ENCODE peak calls at places on chromosomes 12 and 14, in five cellular contexts. Y is osteoblast, T is astrocyte of the spinal cord, Z is sigmoid colon, B is cardiac fibroblast. E is an unnamed sample.

GRCh38 chr12:95608252-95609033 is 57.2 kb upstream of the USP44 start:
- DNase-seq in Y (peak; percentile 86), Z (no peak), B (peak; percentile 71), T (peak; percentile 94), E (no peak)

GRCh38 chr12:120546050-120546386 is 11.9 kb downstream of the RNF10 start:
- DNase-seq in T (no peak), Z (no peak), Y (no peak), B (no peak), E (no peak)

GRCh38 chr12:52496054-52496453 is 3.0 kb upstream of the KRT6A start:
- DNase-seq in Z (no peak), B (peak; percentile 51), T (no peak), Y (no peak), E (no peak)

GRCh38 chr12:34335819-34336262 is 313.5 kb downstream of the ALG10 start:
- DNase-seq in B (no peak), T (no peak), Y (no peak), Z (no peak), E (no peak)

GRCh38 chr12:65658360-65658759 is 165.9 kb upstream of the HMGA2 start:
- DNase-seq in T (no peak), B (no peak), Z (no peak), Y (no peak), E (no peak)

GRCh38 chr12:130214686-130215370 is 52.6 kb downstream of the FZD10 start:
- DNase-seq in Y (no peak), B (no peak), T (no peak), Z (no peak), E (no peak)

GRCh38 chr12:27560126-27560525 is 36.1 kb downstream of the PPFIBP1 start:
- DNase-seq in Y (no peak), Z (no peak), T (no peak), B (no peak), E (no peak)

GRCh38 chr14:88225721-88226120 is 97.3 kb downstream of the KCNK10 start:
- DNase-seq in Z (no peak), B (no peak), Y (no peak), T (no peak), E (no peak)

GRCh38 chr12:123019841-123020138 is 39.3 kb downstream of the ARL6IP4 start:
- DNase-seq in Y (peak; percentile 27), T (no peak), Z (no peak), B (no peak), E (no peak)

GRCh38 chr12:90064759-90065158 is 356.1 kb upstream of the ATP2B1 start:
- DNase-seq in Y (no peak), T (no peak), Z (no peak), B (peak; percentile 20), E (no peak)

GRCh38 chr12:105462841-105463240 is 132.3 kb downstream of the C12orf75 start:
- DNase-seq in B (no peak), Y (peak; percentile 76), Z (no peak), T (no peak), E (no peak)

GRCh38 chr12:105466901-105467598 is 136.6 kb downstream of the C12orf75 start:
- DNase-seq in Y (no peak), B (peak; percentile 57), Z (no peak), T (no peak), E (no peak)

GRCh38 chr12:105462336-105462735 is 131.8 kb downstream of the C12orf75 start:
- DNase-seq in Z (no peak), B (no peak), T (no peak), Y (no peak), E (no peak)

GRCh38 chr12:105466231-105466900 is 135.9 kb downstream of the C12orf75 start:
- DNase-seq in B (no peak), Y (no peak), Z (no peak), T (no peak), E (no peak)

GRCh38 chr12:105464426-105464825 is 133.9 kb downstream of the C12orf75 start:
- DNase-seq in Z (no peak), Y (no peak), T (no peak), B (no peak), E (no peak)
- TF ChIP-seq CTCF in Z (no peak), Y (no peak), T (no peak), B (no peak), E (no peak)

GRCh38 chr12:57629897-57630471 is 3.0 kb downstream of the B4GALNT1 start:
- DNase-seq in T (no peak), B (no peak), Z (peak; percentile 61), Y (peak; percentile 29), E (no peak)
- H3K4me3 ChIP-seq in T (no peak overlapping the region), B (no peak overlapping the region), Z (no peak overlapping the region), Y (no peak overlapping the region), E (no peak overlapping the region)

DNA sequence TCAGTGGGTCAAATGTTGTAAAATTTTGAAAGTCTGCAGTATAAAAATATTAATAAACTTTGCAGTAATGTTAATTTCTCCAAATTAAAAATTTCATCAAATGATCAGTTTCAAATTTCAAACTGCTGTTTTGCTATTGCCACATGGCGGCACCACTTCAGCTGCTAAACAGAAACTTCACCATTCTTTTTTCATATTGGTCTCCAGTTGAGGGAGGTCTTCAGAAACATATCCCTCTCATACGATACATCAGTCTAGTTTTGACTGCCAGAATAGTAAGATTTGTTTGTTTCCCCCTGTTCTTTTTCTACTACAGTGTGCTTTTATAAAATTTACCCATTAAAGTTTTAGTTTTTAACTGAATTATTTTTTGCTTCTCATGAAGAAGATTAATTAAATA is 4.2 kb upstream of the TRHDE start:
- DNase-seq in Z (no peak), T (peak; percentile 50), B (no peak), Y (no peak), E (no peak)
- TF ChIP-seq CTCF in Z (no peak), T (peak; percentile 61), B (peak; percentile 20), Y (peak; percentile 27), E (peak; percentile 60)

DNA sequence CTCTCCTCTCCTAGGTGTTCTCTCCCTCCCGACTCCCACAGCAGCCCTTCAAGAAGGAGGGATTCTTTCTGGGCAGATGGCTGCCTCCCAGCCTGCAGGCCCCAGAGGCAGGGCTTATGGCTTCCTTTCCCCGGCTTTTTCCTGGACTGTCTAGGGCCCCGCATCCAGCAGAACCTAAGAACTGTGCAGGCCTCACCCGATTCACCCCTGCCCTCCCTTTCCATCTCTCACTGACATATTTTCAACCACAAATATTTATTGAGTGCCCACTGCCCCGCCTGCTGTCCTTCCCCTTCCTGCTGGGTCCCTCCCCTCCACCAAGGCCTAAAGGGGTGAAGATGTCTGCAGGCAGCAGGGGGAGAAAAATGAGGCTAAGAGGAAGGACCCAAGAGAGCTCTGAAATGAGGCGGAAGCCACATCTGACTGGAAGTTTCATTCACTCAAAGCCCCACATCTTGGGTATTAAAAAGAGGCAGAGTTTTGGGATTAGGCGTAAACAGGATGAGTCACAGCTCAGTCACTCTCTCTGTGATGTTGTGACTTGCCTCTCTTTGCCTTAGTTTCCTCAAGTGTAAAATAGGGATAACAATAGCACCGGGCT is 2.9 kb downstream of the SCNN1A start:
- DNase-seq in Y (peak; percentile 95), T (peak; percentile 83), Z (peak; percentile 67), B (peak; percentile 90), E (no peak)
- H3K4me3 ChIP-seq in Y (no peak overlapping the region), T (no peak overlapping the region), Z (no peak overlapping the region), B (no peak overlapping the region), E (peak overlapping the region; percentile 87)

GRCh38 chr12:6493580-6494350 is at the start of gene NCAPD2:
- DNase-seq in T (peak; percentile 98), Z (peak; percentile 98), Y (peak; percentile 97), B (peak; percentile 96), E (peak; percentile 56)
- TF ChIP-seq CTCF in T (no peak), Z (peak; percentile 50), Y (no peak), B (peak; percentile 27), E (no peak)

DNA sequence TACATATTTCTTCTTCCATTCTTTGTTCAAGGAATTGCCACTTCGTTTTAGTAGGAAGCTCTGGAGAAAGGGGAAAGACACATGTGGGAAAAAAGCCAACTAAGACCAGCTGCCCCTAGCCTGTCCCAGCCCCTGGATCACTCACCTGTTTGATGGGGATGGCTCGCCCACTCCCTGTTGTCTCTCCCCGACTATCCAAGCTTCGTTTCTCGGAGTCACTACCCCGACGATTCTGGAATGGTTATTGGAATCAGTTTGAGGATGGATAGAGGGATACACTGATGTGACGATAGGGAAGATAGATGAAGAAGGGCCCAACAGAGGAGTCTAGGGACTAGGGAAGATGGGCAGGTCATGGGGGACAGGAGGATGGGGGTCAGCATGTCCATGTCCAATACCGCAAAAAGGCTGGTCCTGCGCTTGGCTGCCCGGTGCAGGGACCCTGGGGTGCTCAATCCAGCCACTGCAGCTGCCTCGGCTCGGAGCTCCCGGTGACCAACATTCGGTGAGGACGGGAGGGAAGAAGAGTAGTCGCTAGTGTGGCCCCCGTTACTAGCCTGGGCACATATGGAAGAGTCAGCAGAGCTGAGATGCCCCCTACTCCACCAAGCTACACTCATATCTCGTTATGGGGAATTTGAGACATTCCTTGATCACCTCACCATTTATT is 7.0 kb downstream of the AGAP2 start:
- DNase-seq in B (no peak), Y (peak; percentile 57), Z (no peak), T (no peak), E (no peak)
- H3K4me3 ChIP-seq in B (no peak overlapping the region), Y (no peak overlapping the region), Z (no peak overlapping the region), T (no peak overlapping the region), E (no peak overlapping the region)

GRCh38 chr12:106711316-106711715 is 63.2 kb upstream of the RIC8B start:
- DNase-seq in Z (no peak), Y (no peak), B (no peak), T (no peak), E (no peak)

GRCh38 chr12:106710143-106710893 is 64.2 kb upstream of the RIC8B start:
- DNase-seq in B (no peak), Y (no peak), T (no peak), Z (no peak), E (no peak)

GRCh38 chr12:106705971-106706370 is 68.5 kb upstream of the RIC8B start:
- DNase-seq in Z (no peak), Y (no peak), B (no peak), T (no peak), E (no peak)

GRCh38 chr12:106712768-106713167 is 61.7 kb upstream of the RIC8B start:
- DNase-seq in T (no peak), B (no peak), Y (no peak), Z (no peak), E (no peak)

GRCh38 chr12:106709068-106709511 is 65.4 kb upstream of the RIC8B start:
- DNase-seq in Z (no peak), T (no peak), B (no peak), Y (no peak), E (no peak)
- TF ChIP-seq CTCF in Z (no peak), T (no peak), B (no peak), Y (no peak), E (peak; percentile 13)

DNA sequence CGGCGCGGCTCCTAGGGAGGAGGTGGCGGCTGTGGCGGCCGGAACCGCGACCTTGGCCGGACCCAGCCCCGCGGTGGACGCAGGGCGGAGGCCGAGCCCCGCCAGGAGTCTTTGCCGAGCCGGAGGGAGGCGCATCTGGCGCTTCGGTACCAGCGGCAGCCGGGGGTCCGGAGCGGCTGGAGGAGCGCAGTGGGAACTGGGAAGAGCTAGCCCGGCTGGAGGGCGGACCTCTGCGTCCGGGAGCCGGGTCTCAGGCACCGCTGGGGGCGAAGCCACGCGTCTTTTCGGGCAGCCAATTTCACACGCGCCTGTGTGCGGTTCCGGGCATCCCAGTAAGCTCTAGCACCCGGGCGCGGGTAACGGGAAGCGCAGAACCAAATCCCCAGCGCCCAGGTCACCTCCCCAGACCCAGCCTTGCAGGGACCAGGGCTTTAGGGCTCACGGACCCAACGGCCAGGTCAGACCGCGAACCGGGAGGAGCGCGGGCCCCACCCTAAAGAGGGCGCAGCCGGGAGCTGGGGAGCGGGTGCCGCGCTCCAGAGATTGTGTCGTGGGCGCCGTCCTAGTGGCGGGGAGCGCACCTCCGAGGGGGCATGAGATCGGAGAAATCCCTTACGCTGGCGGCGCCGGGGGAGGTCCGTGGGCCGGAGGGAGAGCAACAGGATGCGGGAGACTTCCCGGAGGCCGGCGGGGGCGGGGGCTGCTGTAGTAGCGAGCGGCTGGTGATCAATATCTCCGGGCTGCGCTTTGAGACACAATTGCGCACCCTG is 89.4 kb downstream of the GALNT8 start:
- DNase-seq in T (no peak), Y (no peak), B (no peak), Z (no peak), E (no peak)
- H3K4me3 ChIP-seq in T (peak overlapping the region; percentile 38), Y (no peak overlapping the region), B (no peak overlapping the region), Z (peak overlapping the region; percentile 42), E (no peak overlapping the region)